ENCODE peak calls at places on chromosomes 4 and X, in seven cellular contexts. Y is choroid plexus epithelial cell, I is ACHN, U is GM23338, S is neural crest cell, C is ELR, Q is AML-193. H is an unnamed sample.

GRCh38 chrX:139203681-139204575 is 326.6 kb upstream of the F9 start:
- DNase-seq in Y (no peak), I (no peak), U (peak), S (peak), C (peak), Q (no peak), H (peak)

GRCh38 chrX:112450810-112451209 is 228.9 kb downstream of the LHFPL1 start:
- DNase-seq in Y (no peak), I (no peak), U (no peak), S (no peak), C (no peak), Q (no peak), H (no peak)

GRCh38 chrX:133376422-133376821 is 38.9 kb downstream of the GPC4 start:
- DNase-seq in Y (no peak), I (no peak), U (no peak), S (no peak), C (no peak), Q (no peak), H (no peak)

GRCh38 chr4:138113819-138114415 is 128.2 kb downstream of the SLC7A11 start:
- DNase-seq in Y (peak), I (no peak), U (no peak), S (no peak), C (peak), Q (no peak), H (peak)

GRCh38 chrX:100994352-100995281 is 25.1 kb downstream of the ARL13A start:
- DNase-seq in Y (peak), I (peak), U (no peak), S (no peak), C (peak), Q (no peak), H (peak)

GRCh38 chr4:82528074-82528473 is 33.7 kb downstream of the TMEM150C start:
- DNase-seq in Y (no peak), I (no peak), U (no peak), S (no peak), C (no peak), Q (no peak), H (no peak)

GRCh38 chr4:26206981-26207380 is 113.8 kb upstream of the RBPJ start:
- DNase-seq in Y (no peak), I (no peak), U (no peak), S (no peak), C (no peak), Q (no peak), H (no peak)

GRCh38 chr4:147754037-147754445 is 22.2 kb downstream of the ARHGAP10 start:
- DNase-seq in Y (peak), I (no peak), U (peak), S (no peak), C (peak), Q (no peak), H (peak)

GRCh38 chrX:152991123-152991522 is 2.8 kb downstream of the PNMA5 start:
- DNase-seq in Y (no peak), I (no peak), U (no peak), S (no peak), C (no peak), Q (no peak), H (no peak)

GRCh38 chr4:41410049-41410448 is 127.9 kb upstream of the LIMCH1 start:
- DNase-seq in Y (no peak), I (no peak), U (no peak), S (no peak), C (peak), Q (no peak), H (no peak)

GRCh38 chr4:48470570-48470969 is 12.6 kb upstream of the SLC10A4 start:
- DNase-seq in Y (no peak), I (no peak), U (no peak), S (no peak), C (no peak), Q (no peak), H (peak)

GRCh38 chrX:18426004-18426320 is 554 bp downstream of the CDKL5 start:
- DNase-seq in Y (no peak), I (no peak), U (peak), S (peak), C (no peak), Q (no peak), H (peak)

GRCh38 chr4:166501941-166502382 is 628.9 kb downstream of the TLL1 start:
- DNase-seq in Y (peak), I (peak), U (peak), S (peak), C (no peak), Q (peak), H (peak)

GRCh38 chr4:5685296-5685695 is 23.1 kb downstream of the EVC2 start:
- DNase-seq in Y (no peak), I (no peak), U (no peak), S (no peak), C (no peak), Q (no peak), H (no peak)

GRCh38 chr4:15234585-15235126 is 193.2 kb upstream of the C1QTNF7 start:
- DNase-seq in Y (peak), I (no peak), U (no peak), S (no peak), C (peak), Q (no peak), H (peak)

GRCh38 chr4:138400528-138400927 is 158.4 kb upstream of the SLC7A11 start:
- DNase-seq in Y (peak), I (no peak), U (no peak), S (no peak), C (no peak), Q (no peak), H (no peak)

GRCh38 chr4:118898221-118898620 is 9.6 kb downstream of the SYNPO2 start:
- DNase-seq in Y (no peak), I (no peak), U (no peak), S (no peak), C (no peak), Q (no peak), H (no peak)

GRCh38 chr4:38663021-38663800 is 788 bp upstream of the KLF3 start:
- DNase-seq in Y (no peak), I (no peak), U (peak), S (peak), C (no peak), Q (no peak), H (peak)

GRCh38 chr4:133152330-133152791 is 3.3 kb downstream of the PCDH10 start:
- DNase-seq in Y (peak), I (no peak), U (peak), S (peak), C (peak), Q (no peak), H (peak)

GRCh38 chrX:48045410-48046311 is 25.8 kb downstream of the ZNF630 start:
- DNase-seq in Y (peak), I (no peak), U (no peak), S (no peak), C (peak), Q (no peak), H (peak)

GRCh38 chr4:98976716-98977115 is 18.8 kb upstream of the METAP1 start:
- DNase-seq in Y (peak), I (no peak), U (no peak), S (no peak), C (peak), Q (no peak), H (peak)

GRCh38 chr4:140213736-140214135 is 59.8 kb upstream of the MAML3 start:
- DNase-seq in Y (peak), I (no peak), U (no peak), S (no peak), C (peak), Q (no peak), H (no peak)

GRCh38 chr4:139957986-139958737 is 195.8 kb downstream of the MAML3 start:
- DNase-seq in Y (no peak), I (no peak), U (no peak), S (no peak), C (no peak), Q (no peak), H (no peak)

GRCh38 chrX:2714551-2714950 is 23.5 kb downstream of the CD99 start:
- DNase-seq in Y (no peak), I (no peak), U (no peak), S (no peak), C (no peak), Q (no peak), H (no peak)

GRCh38 chr4:123606336-123606735 is 209.7 kb downstream of the SPRY1 start:
- DNase-seq in Y (no peak), I (no peak), U (no peak), S (no peak), C (no peak), Q (no peak), H (no peak)

GRCh38 chr4:7779194-7779768 is 160.4 kb downstream of the AFAP1 start:
- DNase-seq in Y (peak), I (no peak), U (no peak), S (no peak), C (no peak), Q (no peak), H (no peak)

GRCh38 chrX:55742649-55743048 is 25.1 kb downstream of the RRAGB start:
- DNase-seq in Y (no peak), I (no peak), U (no peak), S (no peak), C (no peak), Q (no peak), H (no peak)

GRCh38 chr4:58301384-58301783 is 1191.2 kb upstream of the IGFBP7 start:
- DNase-seq in Y (peak), I (no peak), U (peak), S (no peak), C (peak), Q (no peak), H (peak)

GRCh38 chrX:135697614-135698013 is 15.8 kb upstream of the CT45A1 start:
- DNase-seq in Y (no peak), I (no peak), U (no peak), S (no peak), C (no peak), Q (no peak), H (no peak)

GRCh38 chrX:39675619-39676018 is 422.1 kb downstream of the BCOR start:
- DNase-seq in Y (no peak), I (no peak), U (no peak), S (no peak), C (peak), Q (no peak), H (no peak)

GRCh38 chr4:24471623-24472510 is 112.5 kb downstream of the DHX15 start:
- DNase-seq in Y (no peak), I (peak), U (peak), S (peak), C (peak), Q (no peak), H (peak)

GRCh38 chr4:48016141-48017107 is at the start of the genes CNGA1 and NIPAL1:
- DNase-seq in Y (peak), I (peak), U (peak), S (peak), C (peak), Q (peak), H (peak)

GRCh38 chr4:150038335-150039076 is 39.7 kb upstream of the DCLK2 start:
- DNase-seq in Y (no peak), I (no peak), U (no peak), S (no peak), C (no peak), Q (no peak), H (no peak)

GRCh38 chr4:14022428-14022827 is 394.9 kb upstream of the BOD1L1 start:
- DNase-seq in Y (peak), I (no peak), U (no peak), S (no peak), C (peak), Q (no peak), H (peak)

GRCh38 chr4:60981534-60981933 is 218.6 kb upstream of the ADGRL3 start:
- DNase-seq in Y (no peak), I (no peak), U (no peak), S (no peak), C (no peak), Q (no peak), H (no peak)

GRCh38 chr4:179666226-179666625 is 2224.0 kb upstream of the AGA start:
- DNase-seq in Y (no peak), I (no peak), U (peak), S (no peak), C (no peak), Q (no peak), H (no peak)

GRCh38 chr4:47704693-47705325 is 133.1 kb downstream of the CORIN start:
- DNase-seq in Y (peak), I (peak), U (peak), S (peak), C (peak), Q (peak), H (peak)